ENCODE peak calls at places on chromosomes 11 and 22, in four cellular contexts. B is A549, I is H1, G is HepG2. Z is an unnamed sample.

GRCh38 chr11:111602865-111603632 is 800 bp downstream of the SIK2 start:
- DNase-seq in I (no peak), B (peak), G (no peak), Z (peak)

GRCh38 chr11:29447821-29448220 is 569.0 kb downstream of the KCNA4 start:
- DNase-seq in G (no peak), B (no peak), I (no peak), Z (no peak)

GRCh38 chr11:101860694-101861371 is 54.0 kb upstream of the CEP126 start:
- DNase-seq in G (peak), B (peak), I (peak), Z (peak)

GRCh38 chr22:24969588-24970301 is 17.2 kb downstream of the KIAA1671 start:
- DNase-seq in G (peak), I (no peak), B (no peak), Z (no peak)

GRCh38 chr22:38799265-38800002 is 5.5 kb upstream of the DNAL4 start:
- DNase-seq in B (no peak), I (no peak), G (no peak), Z (peak)

GRCh38 chr22:19576460-19577421 is 52.5 kb upstream of the CLDN5 start:
- DNase-seq in G (no peak), B (no peak), I (no peak), Z (peak)

GRCh38 chr11:16839821-16840220 is 101.4 kb downstream of the C11orf58 start:
- DNase-seq in G (no peak), I (no peak), B (no peak), Z (no peak)

GRCh38 chr11:100687630-100688395 is 725 bp downstream of the ARHGAP42 start:
- DNase-seq in I (peak), G (peak), B (peak), Z (peak)

GRCh38 chr11:62573006-62573591 is 592 bp downstream of the EEF1G start:
- DNase-seq in G (no peak), B (no peak), I (no peak), Z (no peak)

GRCh38 chr22:35102663-35103062 is 36.7 kb downstream of the ISX start:
- DNase-seq in I (peak), G (no peak), B (peak), Z (peak)

GRCh38 chr11:43574949-43575915 is 105.3 kb upstream of the HSD17B12 start:
- DNase-seq in I (no peak), G (no peak), B (peak), Z (no peak)

GRCh38 chr11:118783724-118784495 is 7.1 kb downstream of the DDX6 start:
- DNase-seq in B (no peak), G (no peak), I (no peak), Z (no peak)

GRCh38 chr22:30802202-30803166 is 107.8 kb downstream of the OSBP2 start:
- DNase-seq in I (peak), G (peak), B (peak), Z (peak)

GRCh38 chr11:60869451-60869825 is 2.1 kb downstream of the ZP1 start:
- DNase-seq in I (no peak), G (no peak), B (no peak), Z (no peak)

GRCh38 chr22:40426671-40427070 is 56.3 kb downstream of the SGSM3 start:
- DNase-seq in B (no peak), G (no peak), I (no peak), Z (no peak)

GRCh38 chr11:35138606-35138948 is 394 bp upstream of the CD44 start:
- DNase-seq in I (no peak), B (no peak), G (no peak), Z (no peak)

GRCh38 chr11:9144828-9145227 is 53.4 kb upstream of the SCUBE2 start:
- DNase-seq in I (no peak), G (no peak), B (no peak), Z (no peak)

GRCh38 chr11:132490976-132491375 is 1041.3 kb downstream of the OPCML start:
- DNase-seq in G (no peak), I (no peak), B (no peak), Z (no peak)

GRCh38 chr22:29782061-29782845 is 15.1 kb downstream of the UQCR10 start:
- DNase-seq in B (no peak), G (peak), I (no peak), Z (no peak)

GRCh38 chr11:130209128-130209932 is 49.7 kb downstream of the ST14 start:
- DNase-seq in G (no peak), I (no peak), B (no peak), Z (peak)

GRCh38 chr11:23948831-23949230 is 548.0 kb upstream of the LUZP2 start:
- DNase-seq in B (no peak), G (no peak), I (no peak), Z (no peak)

GRCh38 chr11:86805873-86806310 is 5.5 kb downstream of the PRSS23 start:
- DNase-seq in G (no peak), I (no peak), B (no peak), Z (no peak)

GRCh38 chr11:15889972-15890371 is 466.4 kb downstream of the SOX6 start:
- DNase-seq in B (no peak), G (no peak), I (no peak), Z (no peak)

GRCh38 chr11:76747428-76747979 is 35.7 kb upstream of the TSKU start:
- DNase-seq in B (no peak), G (no peak), I (no peak), Z (peak)

GRCh38 chr11:15716550-15716949 is 601.8 kb downstream of the INSC start:
- DNase-seq in I (no peak), G (no peak), B (no peak), Z (no peak)

GRCh38 chr11:2377511-2378443 is 667 bp downstream of the CD81 start:
- DNase-seq in B (peak), I (no peak), G (no peak), Z (peak)

GRCh38 chr22:33314316-33314715 is 256.1 kb upstream of the SYN3 start:
- DNase-seq in I (no peak), G (no peak), B (no peak), Z (no peak)

GRCh38 chr11:94493146-94493442 is 550 bp downstream of the MRE11 start:
- DNase-seq in G (no peak), I (no peak), B (no peak), Z (no peak)

GRCh38 chr11:67301951-67302516 is 1.3 kb upstream of the SSH3 start:
- DNase-seq in I (no peak), B (peak), G (no peak), Z (no peak)

GRCh38 chr22:39134366-39135091 is 18.0 kb downstream of the CBX7 start:
- DNase-seq in B (no peak), G (no peak), I (no peak), Z (no peak)

GRCh38 chr11:8330416-8330815 is 66.7 kb upstream of the LMO1 start:
- DNase-seq in B (no peak), G (no peak), I (no peak), Z (no peak)

GRCh38 chr11:2089536-2090165 is 49.5 kb downstream of the IGF2 start:
- DNase-seq in G (peak), B (peak), I (no peak), Z (peak)

GRCh38 chr22:46662226-46662625 is 42.0 kb downstream of the GRAMD4 start:
- DNase-seq in G (no peak), B (no peak), I (no peak), Z (no peak)

GRCh38 chr22:44191036-44191454 is 10.3 kb downstream of the PARVG start:
- DNase-seq in I (no peak), G (no peak), B (no peak), Z (no peak)

GRCh38 chr11:1073851-1074243 is 827 bp upstream of the MUC2 start:
- DNase-seq in B (no peak), I (no peak), G (no peak), Z (no peak)

GRCh38 chr11:83037877-83038276 is 33.8 kb downstream of the RAB30 start:
- DNase-seq in G (no peak), I (no peak), B (no peak), Z (no peak)

GRCh38 chr11:19794161-19794560 is 81.5 kb downstream of the NAV2 start:
- DNase-seq in G (no peak), B (no peak), I (no peak), Z (no peak)

GRCh38 chr22:39527481-39527961 is 5.0 kb downstream of the RPS19BP1 start:
- DNase-seq in I (no peak), B (no peak), G (peak), Z (no peak)

GRCh38 chr22:43334378-43334777 is 8.8 kb downstream of the SCUBE1 start:
- DNase-seq in B (no peak), I (no peak), G (no peak), Z (no peak)

GRCh38 chr11:33500331-33500730 is 200.3 kb downstream of the C11orf91 start:
- DNase-seq in G (no peak), B (no peak), I (no peak), Z (no peak)

GRCh38 chr11:33505140-33505539 is 195.5 kb downstream of the C11orf91 start:
- DNase-seq in G (no peak), I (no peak), B (no peak), Z (no peak)

GRCh38 chr11:33500865-33501479 is 199.7 kb downstream of the C11orf91 start:
- DNase-seq in I (no peak), B (peak), G (peak), Z (no peak)
- TF ChIP-seq PHF8 in I (no peak), B (no peak), G (no peak), Z (no peak)

DNA sequence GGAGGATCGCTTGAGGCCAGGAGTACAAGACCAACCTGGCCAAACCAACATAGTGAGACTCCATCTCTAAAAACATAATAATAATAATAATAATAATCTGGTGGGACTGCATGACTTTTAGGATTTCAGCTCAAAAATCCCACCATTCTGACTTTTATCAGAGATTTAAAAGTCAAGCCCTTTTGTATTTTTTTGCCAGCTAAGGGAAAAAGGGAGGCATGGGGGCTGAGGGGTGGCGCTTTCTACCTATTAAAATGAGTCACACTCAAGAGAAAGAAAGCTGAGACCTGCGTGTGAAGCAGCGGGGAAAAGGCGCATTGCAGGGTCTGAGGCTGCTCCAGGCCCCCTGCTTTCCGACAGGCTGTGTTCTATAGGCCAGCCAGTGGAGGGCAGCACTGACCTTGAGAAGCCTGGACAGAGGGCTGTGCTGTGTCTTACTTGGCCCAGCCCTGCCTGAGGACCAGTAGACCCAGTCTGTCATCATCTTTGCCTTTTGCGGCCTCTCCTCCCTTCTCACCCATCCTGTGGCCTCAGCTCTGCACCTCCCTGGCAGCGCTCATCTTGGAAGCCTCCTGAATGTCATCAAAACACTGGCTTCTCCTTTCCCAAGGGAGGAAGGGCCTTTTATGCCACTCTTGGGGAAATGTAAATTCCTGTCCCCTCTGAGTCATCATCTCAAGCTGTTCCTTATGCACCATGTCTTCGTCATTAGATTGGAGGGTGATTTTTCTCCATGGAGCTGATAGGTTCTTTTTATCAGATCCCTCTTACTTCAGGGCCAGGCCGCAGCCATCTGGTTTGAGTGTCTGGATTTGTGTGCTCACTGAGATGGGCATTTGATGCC is 12.7 kb upstream of the MAPK8IP1 start:
- DNase-seq in B (peak), G (peak), I (peak), Z (peak)
- TF ChIP-seq PHF8 in B (no peak), G (no peak), I (no peak), Z (no peak)

GRCh38 chr11:32610926-32611325 is 27.3 kb downstream of the EIF3M start:
- DNase-seq in I (no peak), G (no peak), B (no peak), Z (no peak)
- TF ChIP-seq PHF8 in I (no peak), G (no peak), B (no peak), Z (no peak)

DNA sequence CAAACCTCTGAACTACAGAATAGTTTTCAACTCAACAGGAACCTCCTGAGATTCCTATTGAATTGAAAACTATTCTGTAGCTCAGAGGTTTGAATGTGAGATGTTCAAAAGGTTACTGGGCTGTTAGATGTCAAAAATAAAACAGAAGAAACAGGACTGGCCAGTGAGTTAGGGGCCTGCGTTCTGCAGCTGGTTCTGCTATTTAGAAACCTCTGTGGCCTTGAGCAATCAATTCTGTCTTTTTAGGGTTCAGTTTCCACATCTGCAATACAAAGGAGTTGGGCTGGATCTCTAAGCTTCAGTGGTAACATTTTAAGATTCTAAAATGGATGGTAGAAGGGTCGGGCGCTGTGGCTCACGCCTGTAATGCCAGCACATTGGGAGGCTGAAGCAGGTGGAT is 55.8 kb downstream of the CLMP start:
- DNase-seq in B (no peak), I (no peak), G (no peak), Z (no peak)
- TF ChIP-seq PHF8 in B (no peak), I (no peak), G (no peak), Z (no peak)

GRCh38 chr11:69293819-69294505 is at the start of gene MYEOV:
- DNase-seq in I (peak), G (peak), B (peak), Z (peak)
- TF ChIP-seq PHF8 in I (no peak), G (no peak), B (no peak), Z (peak)